ENCODE peak calls at places on chromosomes 3 and 15, in ten cellular contexts. T is MCF 10A, C is endothelial cell, B is uterus, L is Calu3, H is left lung, P is cardiac fibroblast, Z is fibroblast of lung, F is nephron progenitor cell, A is psoas muscle. R is an unnamed sample.

GRCh38 chr15:88759872-88760271 is 43.4 kb upstream of the ACAN start:
- DNase-seq in F (no peak), P (no peak), A (no peak), Z (no peak), H (no peak), C (no peak), B (no peak), L (no peak), T (no peak), R (no peak)

GRCh38 chr15:85141601-85142185 is 160.0 kb downstream of the PDE8A start:
- DNase-seq in C (no peak), P (peak), H (no peak), Z (peak), F (no peak), B (no peak), A (no peak), T (no peak), L (no peak), R (no peak)

GRCh38 chr3:46235425-46235824 is 6.8 kb upstream of the CCR3 start:
- DNase-seq in T (no peak), C (no peak), B (no peak), F (no peak), P (no peak), Z (no peak), H (no peak), A (no peak), L (no peak), R (no peak)

GRCh38 chr3:69433938-69434263 is 48.0 kb upstream of the FRMD4B start:
- DNase-seq in F (no peak), P (no peak), H (no peak), C (no peak), A (no peak), L (no peak), T (peak), Z (peak), B (no peak), R (no peak)

GRCh38 chr15:79243723-79244122 is 38.8 kb upstream of the ANKRD34C start:
- DNase-seq in T (no peak), F (no peak), B (no peak), L (no peak), C (no peak), H (no peak), Z (no peak), A (no peak), P (peak), R (no peak)

GRCh38 chr15:62382046-62382445 is 217.0 kb upstream of the C2CD4B start:
- DNase-seq in P (no peak), H (no peak), A (no peak), F (no peak), L (no peak), Z (no peak), C (no peak), B (no peak), T (no peak), R (no peak)

GRCh38 chr15:91849749-91850161 is 3.8 kb upstream of the SLCO3A1 start:
- DNase-seq in C (no peak), T (peak), P (peak), H (no peak), L (no peak), A (no peak), F (no peak), B (no peak), Z (peak), R (peak)

GRCh38 chr3:85360742-85361387 is 402.1 kb downstream of the CADM2 start:
- DNase-seq in A (peak), H (no peak), F (peak), L (peak), Z (peak), C (peak), T (peak), B (no peak), P (peak), R (peak)

GRCh38 chr3:70840106-70840870 is 527.9 kb upstream of the MDFIC2 start:
- DNase-seq in C (no peak), B (no peak), H (no peak), L (no peak), A (no peak), Z (no peak), T (peak), P (no peak), F (no peak), R (no peak)

GRCh38 chr3:23748398-23749110 is 57.2 kb upstream of the UBE2E1 start:
- DNase-seq in Z (peak), P (peak), L (peak), B (no peak), C (no peak), A (no peak), F (no peak), T (peak), H (no peak), R (peak)

GRCh38 chr3:46114324-46114988 is 87.2 kb upstream of the XCR1 start:
- DNase-seq in L (peak), A (no peak), Z (peak), H (no peak), P (peak), F (no peak), B (peak), T (peak), C (no peak), R (peak)

GRCh38 chr3:178875157-178875556 is 196.5 kb downstream of the ZMAT3 start:
- DNase-seq in T (no peak), C (no peak), L (no peak), A (no peak), P (no peak), Z (no peak), H (no peak), F (no peak), B (no peak), R (no peak)

GRCh38 chr15:50241684-50242450 is 23.7 kb downstream of the HDC start:
- DNase-seq in B (no peak), C (no peak), T (no peak), H (no peak), P (peak), F (no peak), L (peak), A (no peak), Z (peak), R (peak)

GRCh38 chr15:89161666-89162065 is 59.7 kb downstream of the RLBP1 start:
- DNase-seq in H (no peak), Z (no peak), L (no peak), F (no peak), B (no peak), A (no peak), C (no peak), T (no peak), P (no peak), R (no peak)

GRCh38 chr3:112471926-112472325 is 27.3 kb downstream of the BTLA start:
- DNase-seq in B (no peak), T (no peak), L (no peak), A (no peak), H (no peak), P (no peak), F (no peak), Z (no peak), C (no peak), R (no peak)

GRCh38 chr3:59411176-59411575 is 361.4 kb upstream of the CFAP20DC start:
- DNase-seq in L (no peak), A (no peak), C (no peak), T (no peak), Z (no peak), P (no peak), B (no peak), H (no peak), F (no peak), R (no peak)

GRCh38 chr15:89486726-89487050 is 9.7 kb downstream of the RHCG start:
- DNase-seq in T (no peak), C (no peak), A (no peak), L (peak), Z (no peak), F (no peak), P (no peak), B (no peak), H (peak), R (no peak)

GRCh38 chr3:172542089-172542488 is 18.9 kb upstream of the TNFSF10 start:
- DNase-seq in B (no peak), T (no peak), H (no peak), P (no peak), C (no peak), Z (no peak), A (no peak), L (no peak), F (no peak), R (no peak)

GRCh38 chr3:113533534-113533892 is 1.2 kb downstream of the SIDT1 start:
- DNase-seq in F (no peak), H (no peak), Z (no peak), A (no peak), B (no peak), L (no peak), C (no peak), T (no peak), P (no peak), R (no peak)

GRCh38 chr15:48084759-48085420 is 35.9 kb upstream of the SLC24A5 start:
- DNase-seq in Z (peak), P (peak), C (peak), T (peak), A (no peak), B (no peak), H (no peak), L (no peak), F (peak), R (peak)

GRCh38 chr15:95325763-95326688 is 1004.5 kb upstream of the NR2F2 start:
- DNase-seq in A (no peak), C (no peak), F (no peak), H (no peak), Z (peak), P (peak), L (no peak), T (no peak), B (peak), R (peak)

GRCh38 chr3:78895528-78895927 is 872.3 kb downstream of the ROBO1 start:
- DNase-seq in C (no peak), B (no peak), T (no peak), L (no peak), H (no peak), Z (peak), F (no peak), P (peak), A (no peak), R (no peak)

GRCh38 chr3:188205992-188206416 is 52.0 kb downstream of the LPP start:
- DNase-seq in C (peak), A (no peak), L (peak), H (no peak), B (no peak), F (no peak), T (no peak), P (no peak), Z (no peak), R (no peak)

GRCh38 chr15:64847016-64847415 is 5.3 kb downstream of the PLEKHO2 start:
- DNase-seq in F (no peak), C (no peak), P (no peak), A (no peak), T (no peak), B (no peak), Z (no peak), L (no peak), H (peak), R (no peak)

GRCh38 chr3:3799173-3800075 is at the start of gene LRRN1:
- DNase-seq in Z (no peak), A (peak), H (peak), P (no peak), L (peak), T (peak), F (peak), B (no peak), C (peak), R (no peak)

GRCh38 chr3:133820129-133820528 is 14.5 kb downstream of the SRPRB start:
- DNase-seq in H (no peak), C (no peak), L (no peak), F (no peak), P (no peak), T (no peak), Z (no peak), B (no peak), A (no peak), R (no peak)

GRCh38 chr3:15309662-15310335 is 22.6 kb downstream of the SH3BP5 start:
- DNase-seq in T (no peak), B (no peak), F (no peak), Z (no peak), L (no peak), A (no peak), C (no peak), P (peak), H (no peak), R (peak)

GRCh38 chr3:169694117-169694516 is 30.6 kb upstream of the MECOM start:
- DNase-seq in T (no peak), P (peak), A (no peak), C (no peak), B (no peak), L (no peak), F (peak), H (no peak), Z (peak), R (peak)

GRCh38 chr3:174931969-174932368 is 72.8 kb downstream of the NAALADL2 start:
- DNase-seq in T (no peak), H (no peak), L (no peak), F (no peak), Z (no peak), P (no peak), A (no peak), C (no peak), B (no peak), R (no peak)

GRCh38 chr15:76149291-76149910 is 89.6 kb downstream of the TMEM266 start:
- DNase-seq in F (no peak), A (no peak), P (no peak), Z (peak), L (no peak), T (no peak), H (no peak), B (no peak), C (no peak), R (no peak)

GRCh38 chr3:42830437-42831320 is 21.4 kb downstream of the ACKR2 start:
- DNase-seq in A (no peak), C (no peak), T (peak), L (peak), B (no peak), H (no peak), F (no peak), P (peak), Z (peak), R (peak)
- TF ChIP-seq CTCF in A (no peak), C (no peak), T (peak), L (peak), B (peak), H (no peak), F (peak), P (peak), Z (peak), R (peak)

GRCh38 chr3:130893240-130894129 is at the start of gene ATP2C1:
- DNase-seq in T (peak), P (peak), L (peak), B (peak), Z (peak), A (peak), C (peak), F (peak), H (peak), R (peak)
- TF ChIP-seq CTCF in T (peak), P (no peak), L (no peak), B (no peak), Z (peak), A (no peak), C (peak), F (no peak), H (peak), R (no peak)

GRCh38 chr3:194139977-194140351 is 4.0 kb downstream of the HES1 start:
- DNase-seq in A (no peak), T (no peak), C (no peak), F (no peak), H (no peak), P (no peak), B (no peak), Z (no peak), L (no peak), R (peak)

GRCh38 chr3:194140520-194141414 is 4.8 kb downstream of the HES1 start:
- DNase-seq in F (peak), P (peak), B (peak), A (peak), H (peak), L (peak), Z (no peak), C (peak), T (peak), R (peak)

GRCh38 chr3:194142156-194142910 is 6.4 kb downstream of the HES1 start:
- DNase-seq in P (no peak), H (no peak), T (peak), B (peak), A (peak), Z (no peak), L (peak), C (no peak), F (no peak), R (peak)

GRCh38 chr3:194139085-194139976 is 3.4 kb downstream of the HES1 start:
- DNase-seq in B (peak), P (peak), T (peak), H (no peak), L (peak), F (peak), A (peak), Z (no peak), C (no peak), R (peak)

GRCh38 chr3:194141415-194142155 is 5.6 kb downstream of the HES1 start:
- DNase-seq in C (peak), H (peak), F (peak), B (peak), Z (peak), A (peak), L (peak), T (peak), P (peak), R (peak)
- TF ChIP-seq CTCF in C (no peak), H (no peak), F (no peak), B (no peak), Z (no peak), A (no peak), L (no peak), T (no peak), P (no peak), R (no peak)

DNA sequence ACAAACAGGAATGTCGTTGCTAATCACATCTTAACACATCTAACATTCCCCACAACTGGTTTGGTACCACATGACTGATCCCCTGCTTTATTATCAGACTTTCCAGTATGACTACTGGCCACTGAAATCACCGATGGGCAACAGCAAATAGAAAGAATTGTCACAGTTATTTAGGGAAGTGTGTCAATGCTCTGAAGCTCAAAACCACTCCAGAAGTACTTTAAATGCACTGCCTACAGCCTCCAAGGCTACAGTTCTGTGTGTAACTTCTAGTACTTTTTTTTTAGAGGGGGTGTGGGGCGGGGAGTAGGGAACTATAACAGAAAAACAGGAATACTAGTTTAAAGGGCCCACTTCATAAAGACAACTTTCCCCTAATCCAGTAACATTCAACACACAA is 410.2 kb downstream of the SHQ1 start:
- DNase-seq in Z (no peak), A (no peak), T (no peak), H (no peak), B (no peak), F (no peak), P (no peak), C (no peak), L (no peak), R (no peak)
- TF ChIP-seq CTCF in Z (no peak), A (no peak), T (no peak), H (no peak), B (no peak), F (no peak), P (no peak), C (no peak), L (no peak), R (no peak)

GRCh38 chr15:60340207-60340921 is 57.4 kb downstream of the ANXA2 start:
- DNase-seq in P (peak), C (no peak), Z (no peak), H (no peak), B (no peak), L (no peak), T (peak), A (no peak), F (no peak), R (no peak)
- TF ChIP-seq CTCF in P (peak), C (no peak), Z (peak), H (no peak), B (no peak), L (no peak), T (no peak), A (no peak), F (no peak), R (peak)